ENCODE peak calls at places on chromosomes 6 and 20, in eight cellular contexts. V is uterus, L is body of pancreas, C is tibial artery, Q is cardiac muscle cell, J is AG04450, M is Peyer's patch, A is lower lobe of right lung. U is an unnamed sample.

GRCh38 chr6:138719011-138719635 is 54.4 kb upstream of the CCDC28A start:
- DNase-seq in J (no peak), V (no peak), A (no peak), C (no peak), L (no peak), Q (peak; percentile 7), M (no peak), U (no peak)

GRCh38 chr6:37239511-37239910 is 18.1 kb upstream of the TBC1D22B start:
- DNase-seq in Q (peak; percentile 82), L (no peak), V (no peak), J (no peak), C (no peak), A (no peak), M (no peak), U (no peak)

GRCh38 chr6:143677891-143678737 is at the start of gene PHACTR2:
- DNase-seq in L (peak; percentile 69), Q (peak; percentile 89), A (peak; percentile 82), V (peak; percentile 76), J (no peak), C (peak; percentile 66), M (peak; percentile 26), U (peak; percentile 57)

GRCh38 chr6:113819169-113819830 is 37.8 kb upstream of the MARCKS start:
- DNase-seq in V (no peak), C (no peak), Q (no peak), L (peak; percentile 64), A (no peak), J (no peak), M (no peak), U (peak; percentile 59)

GRCh38 chr6:2529217-2529719 is 221.5 kb downstream of the MYLK4 start:
- DNase-seq in C (no peak), Q (no peak), J (no peak), M (no peak), L (no peak), V (no peak), A (no peak), U (no peak)

GRCh38 chr20:36543187-36544133 is 2.1 kb downstream of the MYL9 start:
- DNase-seq in L (peak; percentile 57), V (peak; percentile 81), C (peak; percentile 95), M (no peak), A (no peak), Q (peak; percentile 73), J (no peak), U (no peak)

GRCh38 chr20:3172933-3173581 is at the start of gene LZTS3:
- DNase-seq in V (peak; percentile 81), Q (peak; percentile 57), A (peak; percentile 80), L (peak; percentile 79), J (no peak), C (peak; percentile 75), M (peak; percentile 75), U (peak; percentile 77)

GRCh38 chr6:42618686-42619085 is 54.9 kb downstream of the UBR2 start:
- DNase-seq in C (no peak), V (no peak), J (peak; percentile 16), L (no peak), M (no peak), A (no peak), Q (peak; percentile 2), U (no peak)

GRCh38 chr6:157597461-157598312 is 216.7 kb downstream of the ZDHHC14 start:
- DNase-seq in L (peak; percentile 77), C (peak; percentile 61), A (no peak), M (peak; percentile 52), Q (peak; percentile 42), J (no peak), V (peak; percentile 40), U (peak; percentile 69)

GRCh38 chr6:31545291-31545690 is 1.1 kb downstream of the ATP6V1G2 start:
- DNase-seq in V (no peak), C (no peak), Q (no peak), J (no peak), L (no peak), M (no peak), A (no peak), U (no peak)

GRCh38 chr6:83044211-83044768 is 21.4 kb downstream of the UBE3D start:
- DNase-seq in V (no peak), A (no peak), J (no peak), Q (no peak), C (no peak), L (no peak), M (no peak), U (no peak)
- H3K27ac ChIP-seq in V (no peak overlapping the region), A (no peak overlapping the region), J (no peak overlapping the region), Q (no peak overlapping the region), C (no peak overlapping the region), L (no peak overlapping the region), M (no peak overlapping the region), U (no peak overlapping the region)

DNA sequence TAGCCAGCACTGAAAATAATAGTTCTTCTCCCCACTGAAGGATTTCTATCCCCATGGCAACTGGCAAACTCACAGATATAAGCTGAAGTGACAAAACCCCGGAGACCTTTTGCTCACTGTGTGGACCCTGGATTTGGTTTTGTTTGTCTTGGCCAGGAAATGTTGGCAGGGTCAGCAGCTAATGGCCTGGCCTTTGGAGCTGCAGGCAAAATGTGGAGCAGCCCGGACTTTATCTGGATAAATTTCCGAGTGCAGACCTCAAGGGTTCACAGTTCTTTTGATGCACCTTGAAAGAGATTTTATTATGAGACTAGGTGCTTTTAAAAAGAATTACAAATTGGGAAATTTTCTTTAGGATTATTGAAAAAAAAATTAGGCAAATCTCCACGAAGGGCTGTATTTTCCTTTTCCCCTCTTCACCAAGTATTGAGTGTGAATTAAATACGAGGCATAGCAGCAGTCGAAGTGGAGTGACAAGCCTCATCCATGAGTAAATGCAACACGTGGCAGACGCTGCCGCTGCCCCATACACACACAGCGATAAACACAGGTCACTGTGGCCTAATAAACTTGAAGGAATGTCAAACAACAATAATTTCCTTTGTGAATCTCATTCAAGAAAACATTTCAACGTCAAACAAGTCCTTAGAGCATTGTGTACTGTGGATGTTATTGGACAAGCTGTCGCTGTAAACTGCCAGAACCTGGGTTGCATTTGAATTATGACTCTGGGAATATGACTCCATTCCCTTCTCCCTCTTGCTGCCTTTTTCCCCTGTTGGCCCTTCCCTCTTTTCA is 35.1 kb upstream of the CCN6 start:
- DNase-seq in V (peak; percentile 45), M (no peak), J (no peak), Q (peak; percentile 51), L (peak; percentile 59), A (no peak), C (peak; percentile 83), U (no peak)
- TF ChIP-seq CTCF in V (no peak), M (no peak), J (no peak), Q (no peak), L (no peak), A (no peak), C (no peak), U (no peak)

DNA sequence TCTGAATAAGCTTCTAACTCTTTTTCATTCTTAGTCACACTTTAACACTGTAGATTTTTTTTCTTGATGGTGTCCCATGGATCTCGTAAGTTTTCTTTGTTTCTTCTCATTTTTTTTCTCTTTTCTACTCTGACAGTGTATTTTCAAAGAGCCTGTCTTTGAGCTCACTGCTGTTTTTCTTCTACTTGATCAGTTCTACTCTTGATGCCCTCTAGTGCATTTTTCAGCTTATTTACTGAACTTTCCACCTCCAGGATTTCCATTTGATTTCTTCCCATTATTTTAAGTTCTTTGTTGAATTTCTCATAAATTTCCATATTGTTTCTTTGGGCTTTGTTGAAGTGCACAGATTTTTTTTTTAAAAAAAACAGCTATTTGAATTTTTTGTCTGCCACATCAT is 2641.1 kb upstream of the DEFB115 start:
- DNase-seq in C (no peak), V (no peak), A (no peak), Q (no peak), J (no peak), L (no peak), M (no peak), U (no peak)
- H3K9me3 ChIP-seq in C (peaks cover 28% of the 10 kb centered on the region), V (no peaks in the 10 kb centered on the region), A (peaks cover 21% of the 10 kb centered on the region), Q (no peaks in the 10 kb centered on the region), J (peaks cover 17% of the 10 kb centered on the region), L (peaks cover 6% of the 10 kb centered on the region), M (peaks cover 11% of the 10 kb centered on the region), U (peaks cover 54% of the 10 kb centered on the region)

GRCh38 chr6:16766043-16766521 is 4.8 kb upstream of the ATXN1 start:
- DNase-seq in C (no peak), M (no peak), Q (no peak), A (no peak), L (no peak), J (no peak), V (no peak), U (no peak)
- H3K27ac ChIP-seq in C (no peak overlapping the region), M (no peak overlapping the region), Q (no peak overlapping the region), A (no peak overlapping the region), L (no peak overlapping the region), J (no peak overlapping the region), V (peak overlapping the region; percentile 44), U (no peak overlapping the region)

DNA sequence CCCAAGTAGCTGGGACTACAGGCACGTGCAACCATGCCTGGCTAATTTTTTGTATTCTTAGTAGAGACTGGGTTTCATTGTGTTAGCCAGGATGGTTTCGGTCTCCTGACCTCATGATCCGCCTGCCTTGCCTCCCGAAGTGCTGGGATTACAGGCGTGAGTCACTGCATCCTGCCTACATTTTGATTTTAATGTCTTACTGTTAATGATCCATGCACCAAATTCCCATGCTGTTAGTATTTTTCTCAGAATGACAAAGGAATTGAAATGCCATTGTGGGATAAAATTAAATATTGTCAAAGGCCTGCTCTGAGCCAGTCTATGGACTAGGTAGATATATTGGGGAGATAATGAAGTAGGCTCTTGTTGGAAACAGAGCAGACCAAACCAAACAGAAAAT is 28.2 kb downstream of the CBFA2T2 start:
- DNase-seq in A (no peak), V (no peak), J (no peak), L (no peak), Q (peak; percentile 75), M (no peak), C (no peak), U (no peak)
- TF ChIP-seq CTCF in A (no peak), V (no peak), J (no peak), L (no peak), Q (no peak), M (no peak), C (no peak), U (no peak)

GRCh38 chr20:60314727-60315126 is 356.5 kb downstream of the CDH26 start:
- DNase-seq in V (no peak), A (no peak), J (no peak), Q (no peak), M (no peak), C (no peak), L (no peak), U (no peak)
- H3K9me3 ChIP-seq in V (no peaks in the 10 kb centered on the region), A (no peaks in the 10 kb centered on the region), J (no peaks in the 10 kb centered on the region), Q (no peaks in the 10 kb centered on the region), M (no peaks in the 10 kb centered on the region), C (no peaks in the 10 kb centered on the region), L (no peaks in the 10 kb centered on the region), U (no peaks in the 10 kb centered on the region)

GRCh38 chr6:56955171-56956155 is 556 bp downstream of the BEND6 start:
- DNase-seq in Q (peak; percentile 96), V (peak; percentile 79), A (peak; percentile 81), L (peak; percentile 75), C (peak; percentile 69), J (peak; percentile 79), M (peak; percentile 41), U (peak; percentile 53)
- H3K27ac ChIP-seq in Q (no peak overlapping the region), V (peak overlapping the region; percentile 67), A (no peak overlapping the region), L (no peak overlapping the region), C (peak overlapping the region; percentile 49), J (peak overlapping the region; percentile 79), M (peak overlapping the region; percentile 55), U (peak overlapping the region; percentile 50)

DNA sequence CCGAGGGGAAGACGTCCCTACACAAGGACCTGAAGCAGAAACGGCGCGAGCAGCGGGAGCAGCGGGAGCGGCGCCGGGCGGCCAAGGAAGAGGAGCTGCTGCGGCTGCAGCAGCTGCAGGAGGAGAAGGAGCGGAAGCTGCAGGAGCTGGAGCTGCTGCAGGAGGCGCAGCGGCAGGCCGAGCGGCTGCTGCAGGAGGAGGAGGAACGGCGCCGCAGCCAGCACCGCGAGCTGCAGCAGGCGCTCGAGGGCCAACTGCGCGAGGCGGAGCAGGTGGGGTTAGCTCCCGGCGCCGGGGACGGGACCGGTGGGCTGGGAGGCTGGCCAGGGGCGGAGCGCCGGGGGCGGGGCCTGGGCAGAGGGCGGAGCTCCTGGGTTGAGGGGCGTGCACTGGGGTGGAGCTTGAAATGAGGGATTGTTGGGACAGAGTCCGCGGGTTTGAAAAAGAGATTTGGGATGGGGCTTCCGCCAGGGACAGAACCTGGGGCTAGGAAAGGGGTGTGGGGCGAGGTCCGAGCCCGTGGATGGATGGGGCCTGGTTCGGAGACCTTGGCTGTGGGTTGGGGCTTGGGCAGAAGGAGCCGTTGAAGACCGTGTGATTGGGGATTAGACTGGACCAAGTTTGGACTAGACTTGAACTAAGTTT is 20.7 kb downstream of the DEF6 start:
- DNase-seq in Q (peak; percentile 84), A (peak; percentile 77), C (peak; percentile 67), M (no peak), L (peak; percentile 84), V (peak; percentile 91), J (peak; percentile 27), U (no peak)
- TF ChIP-seq CTCF in Q (no peak), A (no peak), C (no peak), M (peak; percentile 32), L (peak; percentile 15), V (peak; percentile 14), J (no peak), U (no peak)